ENCODE peak calls at places on chromosomes 11 and 22, in ten cellular contexts. One of them, this sample, is unnamed.

GRCh38 chr11:118560806-118561205 is 4.9 kb downstream of the IFT46 start:
- DNase-seq in HL-60: no peak
- DNase-seq in adrenal gland: no peak
- DNase-seq in foreskin melanocyte: no peak
- DNase-seq in NCI-H2081: no peak
- DNase-seq in neural crest cell: no peak
- DNase-seq in dorsolateral prefrontal cortex: no peak
- DNase-seq in cardiac muscle cell: no peak
- DNase-seq in central memory CD8-positive, alpha-beta T cell: no peak
- DNase-seq in stomach: no peak
- DNase-seq in this sample: no peak

GRCh38 chr22:27467039-27467438 is 334.5 kb downstream of the MN1 start:
- DNase-seq in HL-60: no peak
- DNase-seq in adrenal gland: no peak
- DNase-seq in foreskin melanocyte: no peak
- DNase-seq in NCI-H2081: no peak
- DNase-seq in neural crest cell: no peak
- DNase-seq in dorsolateral prefrontal cortex: no peak
- DNase-seq in cardiac muscle cell: no peak
- DNase-seq in central memory CD8-positive, alpha-beta T cell: no peak
- DNase-seq in stomach: no peak
- DNase-seq in this sample: no peak

GRCh38 chr22:31148516-31148915 is 8.2 kb upstream of the PLA2G3 start:
- DNase-seq in HL-60: no peak
- DNase-seq in adrenal gland: no peak
- DNase-seq in foreskin melanocyte: no peak
- DNase-seq in NCI-H2081: no peak
- DNase-seq in neural crest cell: no peak
- DNase-seq in dorsolateral prefrontal cortex: no peak
- DNase-seq in cardiac muscle cell: peak
- DNase-seq in central memory CD8-positive, alpha-beta T cell: no peak
- DNase-seq in stomach: no peak
- DNase-seq in this sample: no peak

GRCh38 chr22:37664249-37665101 is 6.0 kb downstream of the PDXP start:
- DNase-seq in HL-60: no peak
- DNase-seq in adrenal gland: no peak
- DNase-seq in foreskin melanocyte: peak
- DNase-seq in NCI-H2081: no peak
- DNase-seq in neural crest cell: no peak
- DNase-seq in dorsolateral prefrontal cortex: peak
- DNase-seq in cardiac muscle cell: peak
- DNase-seq in central memory CD8-positive, alpha-beta T cell: no peak
- DNase-seq in stomach: no peak
- DNase-seq in this sample: no peak

GRCh38 chr22:44193537-44193896 is 12.8 kb downstream of the PARVG start:
- DNase-seq in HL-60: peak
- DNase-seq in adrenal gland: no peak
- DNase-seq in foreskin melanocyte: no peak
- DNase-seq in NCI-H2081: no peak
- DNase-seq in neural crest cell: no peak
- DNase-seq in dorsolateral prefrontal cortex: no peak
- DNase-seq in cardiac muscle cell: no peak
- DNase-seq in central memory CD8-positive, alpha-beta T cell: no peak
- DNase-seq in stomach: no peak
- DNase-seq in this sample: no peak

GRCh38 chr22:31084811-31085492 is 3.8 kb downstream of the SMTN start:
- DNase-seq in HL-60: peak
- DNase-seq in adrenal gland: peak
- DNase-seq in foreskin melanocyte: peak
- DNase-seq in NCI-H2081: no peak
- DNase-seq in neural crest cell: peak
- DNase-seq in dorsolateral prefrontal cortex: peak
- DNase-seq in cardiac muscle cell: peak
- DNase-seq in central memory CD8-positive, alpha-beta T cell: peak
- DNase-seq in stomach: peak
- DNase-seq in this sample: peak

GRCh38 chr11:31903225-31904074 is 92.3 kb upstream of the PAX6 start:
- DNase-seq in HL-60: no peak
- DNase-seq in adrenal gland: no peak
- DNase-seq in foreskin melanocyte: peak
- DNase-seq in NCI-H2081: no peak
- DNase-seq in neural crest cell: no peak
- DNase-seq in dorsolateral prefrontal cortex: no peak
- DNase-seq in cardiac muscle cell: no peak
- DNase-seq in central memory CD8-positive, alpha-beta T cell: no peak
- DNase-seq in stomach: no peak
- DNase-seq in this sample: no peak

GRCh38 chr11:29826878-29827277 is 190.0 kb downstream of the KCNA4 start:
- DNase-seq in HL-60: no peak
- DNase-seq in adrenal gland: no peak
- DNase-seq in foreskin melanocyte: no peak
- DNase-seq in NCI-H2081: no peak
- DNase-seq in neural crest cell: no peak
- DNase-seq in dorsolateral prefrontal cortex: no peak
- DNase-seq in cardiac muscle cell: no peak
- DNase-seq in central memory CD8-positive, alpha-beta T cell: no peak
- DNase-seq in stomach: no peak
- DNase-seq in this sample: no peak

GRCh38 chr11:66868726-66869291 is 11.9 kb downstream of the LRFN4 start:
- DNase-seq in HL-60: peak
- DNase-seq in adrenal gland: no peak
- DNase-seq in foreskin melanocyte: no peak
- DNase-seq in NCI-H2081: no peak
- DNase-seq in neural crest cell: no peak
- DNase-seq in dorsolateral prefrontal cortex: no peak
- DNase-seq in cardiac muscle cell: no peak
- DNase-seq in central memory CD8-positive, alpha-beta T cell: peak
- DNase-seq in stomach: peak
- DNase-seq in this sample: no peak

GRCh38 chr11:94536386-94536785 is 7.3 kb upstream of the FUT4 start:
- DNase-seq in HL-60: no peak
- DNase-seq in adrenal gland: no peak
- DNase-seq in foreskin melanocyte: no peak
- DNase-seq in NCI-H2081: no peak
- DNase-seq in neural crest cell: no peak
- DNase-seq in dorsolateral prefrontal cortex: no peak
- DNase-seq in cardiac muscle cell: no peak
- DNase-seq in central memory CD8-positive, alpha-beta T cell: no peak
- DNase-seq in stomach: no peak
- DNase-seq in this sample: no peak

GRCh38 chr11:117580866-117581265 is 216.2 kb downstream of the DSCAML1 start:
- DNase-seq in HL-60: no peak
- DNase-seq in adrenal gland: no peak
- DNase-seq in foreskin melanocyte: no peak
- DNase-seq in NCI-H2081: no peak
- DNase-seq in neural crest cell: no peak
- DNase-seq in dorsolateral prefrontal cortex: no peak
- DNase-seq in cardiac muscle cell: no peak
- DNase-seq in central memory CD8-positive, alpha-beta T cell: no peak
- DNase-seq in stomach: no peak
- DNase-seq in this sample: no peak

GRCh38 chr11:1780700-1781592 is 17.2 kb upstream of the CTSD start:
- DNase-seq in HL-60: peak
- DNase-seq in adrenal gland: no peak
- DNase-seq in foreskin melanocyte: peak
- DNase-seq in NCI-H2081: no peak
- DNase-seq in neural crest cell: no peak
- DNase-seq in dorsolateral prefrontal cortex: no peak
- DNase-seq in cardiac muscle cell: no peak
- DNase-seq in central memory CD8-positive, alpha-beta T cell: no peak
- DNase-seq in stomach: no peak
- DNase-seq in this sample: no peak

GRCh38 chr11:61940466-61940865 is 9.7 kb upstream of the BEST1 start:
- DNase-seq in HL-60: no peak
- DNase-seq in adrenal gland: no peak
- DNase-seq in foreskin melanocyte: no peak
- DNase-seq in NCI-H2081: no peak
- DNase-seq in neural crest cell: no peak
- DNase-seq in dorsolateral prefrontal cortex: no peak
- DNase-seq in cardiac muscle cell: no peak
- DNase-seq in central memory CD8-positive, alpha-beta T cell: no peak
- DNase-seq in stomach: no peak
- DNase-seq in this sample: no peak

GRCh38 chr11:70105755-70106571 is 27.8 kb downstream of the ANO1 start:
- DNase-seq in HL-60: no peak
- DNase-seq in adrenal gland: no peak
- DNase-seq in foreskin melanocyte: no peak
- DNase-seq in NCI-H2081: no peak
- DNase-seq in neural crest cell: no peak
- DNase-seq in dorsolateral prefrontal cortex: no peak
- DNase-seq in cardiac muscle cell: no peak
- DNase-seq in central memory CD8-positive, alpha-beta T cell: no peak
- DNase-seq in stomach: peak
- DNase-seq in this sample: no peak

GRCh38 chr11:33227578-33228261 is 29.5 kb upstream of the HIPK3 start:
- DNase-seq in HL-60: peak
- DNase-seq in adrenal gland: no peak
- DNase-seq in foreskin melanocyte: no peak
- DNase-seq in NCI-H2081: no peak
- DNase-seq in neural crest cell: no peak
- DNase-seq in dorsolateral prefrontal cortex: no peak
- DNase-seq in cardiac muscle cell: peak
- DNase-seq in central memory CD8-positive, alpha-beta T cell: no peak
- DNase-seq in stomach: no peak
- DNase-seq in this sample: no peak

GRCh38 chr22:19888131-19888746 is 33.6 kb upstream of the GNB1L start:
- DNase-seq in HL-60: no peak
- DNase-seq in adrenal gland: no peak
- DNase-seq in foreskin melanocyte: no peak
- DNase-seq in NCI-H2081: no peak
- DNase-seq in neural crest cell: no peak
- DNase-seq in dorsolateral prefrontal cortex: no peak
- DNase-seq in cardiac muscle cell: no peak
- DNase-seq in central memory CD8-positive, alpha-beta T cell: no peak
- DNase-seq in stomach: no peak
- DNase-seq in this sample: no peak

GRCh38 chr11:29485641-29486040 is 531.2 kb downstream of the KCNA4 start:
- DNase-seq in HL-60: no peak
- DNase-seq in adrenal gland: no peak
- DNase-seq in foreskin melanocyte: peak
- DNase-seq in NCI-H2081: no peak
- DNase-seq in neural crest cell: no peak
- DNase-seq in dorsolateral prefrontal cortex: no peak
- DNase-seq in cardiac muscle cell: no peak
- DNase-seq in central memory CD8-positive, alpha-beta T cell: no peak
- DNase-seq in stomach: no peak
- DNase-seq in this sample: no peak

GRCh38 chr11:46120361-46120710 is 918 bp downstream of the PHF21A start:
- DNase-seq in HL-60: peak
- DNase-seq in adrenal gland: peak
- DNase-seq in foreskin melanocyte: no peak
- DNase-seq in NCI-H2081: peak
- DNase-seq in neural crest cell: peak
- DNase-seq in dorsolateral prefrontal cortex: no peak
- DNase-seq in cardiac muscle cell: no peak
- DNase-seq in central memory CD8-positive, alpha-beta T cell: no peak
- DNase-seq in stomach: no peak
- DNase-seq in this sample: no peak

GRCh38 chr11:819129-819931 is 616 bp downstream of the PNPLA2 start:
- DNase-seq in HL-60: peak
- DNase-seq in adrenal gland: peak
- DNase-seq in foreskin melanocyte: peak
- DNase-seq in NCI-H2081: peak
- DNase-seq in neural crest cell: peak
- DNase-seq in dorsolateral prefrontal cortex: peak
- DNase-seq in cardiac muscle cell: peak
- DNase-seq in central memory CD8-positive, alpha-beta T cell: peak
- DNase-seq in stomach: peak
- DNase-seq in this sample: peak

GRCh38 chr11:11263238-11264030 is 89.6 kb downstream of the CSNK2A3 start:
- DNase-seq in HL-60: no peak
- DNase-seq in adrenal gland: no peak
- DNase-seq in foreskin melanocyte: peak
- DNase-seq in NCI-H2081: peak
- DNase-seq in neural crest cell: no peak
- DNase-seq in dorsolateral prefrontal cortex: no peak
- DNase-seq in cardiac muscle cell: peak
- DNase-seq in central memory CD8-positive, alpha-beta T cell: no peak
- DNase-seq in stomach: no peak
- DNase-seq in this sample: no peak

GRCh38 chr11:65334696-65335295 is 1.1 kb downstream of the DPF2 start:
- DNase-seq in HL-60: no peak
- DNase-seq in adrenal gland: no peak
- DNase-seq in foreskin melanocyte: no peak
- DNase-seq in NCI-H2081: no peak
- DNase-seq in neural crest cell: no peak
- DNase-seq in dorsolateral prefrontal cortex: no peak
- DNase-seq in cardiac muscle cell: no peak
- DNase-seq in central memory CD8-positive, alpha-beta T cell: no peak
- DNase-seq in stomach: no peak
- DNase-seq in this sample: no peak

GRCh38 chr11:130648601-130649000 is 200.2 kb downstream of the ADAMTS15 start:
- DNase-seq in HL-60: no peak
- DNase-seq in adrenal gland: no peak
- DNase-seq in foreskin melanocyte: no peak
- DNase-seq in NCI-H2081: no peak
- DNase-seq in neural crest cell: no peak
- DNase-seq in dorsolateral prefrontal cortex: no peak
- DNase-seq in cardiac muscle cell: peak
- DNase-seq in central memory CD8-positive, alpha-beta T cell: no peak
- DNase-seq in stomach: no peak
- DNase-seq in this sample: peak

GRCh38 chr11:67024966-67025365 is 2.0 kb downstream of the SYT12 start:
- DNase-seq in HL-60: no peak
- DNase-seq in adrenal gland: no peak
- DNase-seq in foreskin melanocyte: no peak
- DNase-seq in NCI-H2081: no peak
- DNase-seq in neural crest cell: no peak
- DNase-seq in dorsolateral prefrontal cortex: no peak
- DNase-seq in cardiac muscle cell: no peak
- DNase-seq in central memory CD8-positive, alpha-beta T cell: no peak
- DNase-seq in stomach: no peak
- DNase-seq in this sample: no peak

GRCh38 chr11:113446112-113446511 is 29.1 kb downstream of the DRD2 start:
- DNase-seq in HL-60: no peak
- DNase-seq in adrenal gland: no peak
- DNase-seq in foreskin melanocyte: no peak
- DNase-seq in NCI-H2081: no peak
- DNase-seq in neural crest cell: no peak
- DNase-seq in dorsolateral prefrontal cortex: no peak
- DNase-seq in cardiac muscle cell: peak
- DNase-seq in central memory CD8-positive, alpha-beta T cell: no peak
- DNase-seq in stomach: no peak
- DNase-seq in this sample: no peak

GRCh38 chr22:43743131-43743530 is 69.0 kb downstream of the EFCAB6 start:
- DNase-seq in HL-60: no peak
- DNase-seq in adrenal gland: no peak
- DNase-seq in foreskin melanocyte: no peak
- DNase-seq in NCI-H2081: no peak
- DNase-seq in neural crest cell: no peak
- DNase-seq in dorsolateral prefrontal cortex: peak
- DNase-seq in cardiac muscle cell: no peak
- DNase-seq in central memory CD8-positive, alpha-beta T cell: no peak
- DNase-seq in stomach: no peak
- DNase-seq in this sample: no peak

GRCh38 chr11:70647188-70648166 is 249.1 kb downstream of the CTTN start:
- DNase-seq in HL-60: no peak
- DNase-seq in adrenal gland: no peak
- DNase-seq in foreskin melanocyte: no peak
- DNase-seq in NCI-H2081: no peak
- DNase-seq in neural crest cell: no peak
- DNase-seq in dorsolateral prefrontal cortex: no peak
- DNase-seq in cardiac muscle cell: no peak
- DNase-seq in central memory CD8-positive, alpha-beta T cell: no peak
- DNase-seq in stomach: no peak
- DNase-seq in this sample: no peak

This sample was measured in osteocyte.